ENCODE peak calls at places on chromosomes 2 and 18, in four cellular contexts. Z is activated CD4-positive, alpha-beta T cell treated with anti-CD3 and anti-CD28 coated beads, Interleukin-2, amount 10 ng/mL, durations not matched to agents 7 days and 5 days; D is Kasumi-1; J is endothelial cell. K is an unnamed sample.

GRCh38 chr2:107393516-107393915 is 433.2 kb upstream of the RGPD4 start:
- DNase-seq in Z (no peak), D (no peak), J (no peak), K (no peak)

GRCh38 chr18:10659000-10659399 is 133.2 kb downstream of the NAPG start:
- DNase-seq in Z (no peak), D (no peak), J (no peak), K (no peak)

GRCh38 chr18:8657050-8657820 is 48.0 kb downstream of the RAB12 start:
- DNase-seq in Z (no peak), D (no peak), J (no peak), K (no peak)

GRCh38 chr18:54223568-54224241 is 764 bp downstream of the MBD2 start:
- DNase-seq in Z (peak), D (peak), J (peak), K (peak)

GRCh38 chr2:131016826-131017596 is 76.2 kb downstream of the FAM168B start:
- DNase-seq in Z (peak), D (no peak), J (no peak), K (no peak)

GRCh38 chr2:239821694-239822075 is 203.5 kb downstream of the NDUFA10 start:
- DNase-seq in Z (peak), D (no peak), J (no peak), K (no peak)

GRCh38 chr2:237967463-237967871 is 653 bp downstream of the UBE2F start:
- DNase-seq in Z (no peak), D (no peak), J (peak), K (no peak)

GRCh38 chr2:46509804-46510203 is 30.4 kb downstream of the TMEM247 start:
- DNase-seq in Z (no peak), D (no peak), J (no peak), K (no peak)

GRCh38 chr2:240949791-240950705 is 43.9 kb downstream of the CROCC2 start:
- DNase-seq in Z (no peak), D (no peak), J (no peak), K (no peak)

GRCh38 chr2:72144746-72145657 is 2.7 kb downstream of the CYP26B1 start:
- DNase-seq in Z (no peak), D (no peak), J (peak), K (peak)

GRCh38 chr2:117085719-117086118 is 728.8 kb upstream of the DDX18 start:
- DNase-seq in Z (no peak), D (no peak), J (no peak), K (no peak)

GRCh38 chr18:36424741-36425142 is 127.2 kb downstream of the FHOD3 start:
- DNase-seq in Z (no peak), D (no peak), J (no peak), K (no peak)

GRCh38 chr18:72107647-72108046 is 436.5 kb downstream of the CBLN2 start:
- DNase-seq in Z (no peak), D (no peak), J (no peak), K (no peak)

GRCh38 chr2:187985923-187986322 is 305.8 kb upstream of the GULP1 start:
- DNase-seq in Z (no peak), D (no peak), J (no peak), K (no peak)

GRCh38 chr2:24515335-24515734 is 24.3 kb downstream of the NCOA1 start:
- DNase-seq in Z (no peak), D (no peak), J (no peak), K (no peak)

GRCh38 chr18:72376256-72376655 is 167.9 kb downstream of the CBLN2 start:
- DNase-seq in Z (no peak), D (peak), J (no peak), K (no peak)

GRCh38 chr2:7907041-7907440 is 774.8 kb upstream of the ID2 start:
- DNase-seq in Z (no peak), D (no peak), J (no peak), K (no peak)

GRCh38 chr2:99722726-99723125 is 232.9 kb upstream of the REV1 start:
- DNase-seq in Z (no peak), D (no peak), J (no peak), K (no peak)

GRCh38 chr2:52416340-52416739 is 1351.3 kb upstream of the CHAC2 start:
- DNase-seq in Z (no peak), D (no peak), J (no peak), K (peak)

GRCh38 chr2:186195726-186196125 is 290.3 kb upstream of the ZC3H15 start:
- DNase-seq in Z (no peak), D (no peak), J (no peak), K (no peak)

GRCh38 chr2:67645280-67646255 is 248.4 kb downstream of the ETAA1 start:
- DNase-seq in Z (no peak), D (no peak), J (no peak), K (no peak)

GRCh38 chr2:141554810-141555209 is 576.0 kb downstream of the LRP1B start:
- DNase-seq in Z (no peak), D (peak), J (peak), K (peak)

GRCh38 chr2:217142649-217143266 is 282.9 kb upstream of the TNP1 start:
- DNase-seq in Z (peak), D (peak), J (peak), K (peak)